ENCODE peak calls at places on chromosomes 12 and 14, in nine cellular contexts. One of them, this sample, is unnamed.

GRCh38 chr14:82872494-82872893 is 1338.8 kb upstream of the SEL1L start:
- ATAC-seq in activated CD8-positive, alpha-beta T cell treated with anti-CD3 and anti-CD28 coated beads, Interleukin-2, amount 10 ng/mL, durations not matched to agents 7 days and 5 days: no peak
- ATAC-seq in right cardiac atrium: no peak
- ATAC-seq in left ventricle myocardium superior: no peak
- ATAC-seq in activated T-helper 17 cell treated with anti-CD3 and anti-CD28 coated beads, Interleukin-2, amount 50 U/mL, for 72 hours: no peak
- ATAC-seq in Panc1: no peak
- ATAC-seq in activated T-cell treated with anti-CD3 and anti-CD28 coated beads, Interleukin-2, amount 50 U/mL, for 4 hours: no peak
- ATAC-seq in heart left ventricle: no peak
- ATAC-seq in natural killer cell: no peak
- ATAC-seq in this sample: no peak

GRCh38 chr14:74500417-74501134 is 7.0 kb downstream of the ISCA2 start:
- ATAC-seq in activated CD8-positive, alpha-beta T cell treated with anti-CD3 and anti-CD28 coated beads, Interleukin-2, amount 10 ng/mL, durations not matched to agents 7 days and 5 days: no peak
- ATAC-seq in right cardiac atrium: peak
- ATAC-seq in left ventricle myocardium superior: no peak
- ATAC-seq in activated T-helper 17 cell treated with anti-CD3 and anti-CD28 coated beads, Interleukin-2, amount 50 U/mL, for 72 hours: no peak
- ATAC-seq in Panc1: peak
- ATAC-seq in activated T-cell treated with anti-CD3 and anti-CD28 coated beads, Interleukin-2, amount 50 U/mL, for 4 hours: no peak
- ATAC-seq in heart left ventricle: no peak
- ATAC-seq in natural killer cell: no peak
- ATAC-seq in this sample: no peak

GRCh38 chr12:8890313-8891084 is 23.8 kb upstream of the PHC1 start:
- ATAC-seq in activated CD8-positive, alpha-beta T cell treated with anti-CD3 and anti-CD28 coated beads, Interleukin-2, amount 10 ng/mL, durations not matched to agents 7 days and 5 days: peak
- ATAC-seq in right cardiac atrium: peak
- ATAC-seq in left ventricle myocardium superior: peak
- ATAC-seq in activated T-helper 17 cell treated with anti-CD3 and anti-CD28 coated beads, Interleukin-2, amount 50 U/mL, for 72 hours: peak
- ATAC-seq in Panc1: peak
- ATAC-seq in activated T-cell treated with anti-CD3 and anti-CD28 coated beads, Interleukin-2, amount 50 U/mL, for 4 hours: peak
- ATAC-seq in heart left ventricle: peak
- ATAC-seq in natural killer cell: peak
- ATAC-seq in this sample: peak

GRCh38 chr14:104731249-104731924 is 7.4 kb downstream of the ADSS1 start:
- ATAC-seq in activated CD8-positive, alpha-beta T cell treated with anti-CD3 and anti-CD28 coated beads, Interleukin-2, amount 10 ng/mL, durations not matched to agents 7 days and 5 days: no peak
- ATAC-seq in right cardiac atrium: no peak
- ATAC-seq in left ventricle myocardium superior: no peak
- ATAC-seq in activated T-helper 17 cell treated with anti-CD3 and anti-CD28 coated beads, Interleukin-2, amount 50 U/mL, for 72 hours: no peak
- ATAC-seq in Panc1: peak
- ATAC-seq in activated T-cell treated with anti-CD3 and anti-CD28 coated beads, Interleukin-2, amount 50 U/mL, for 4 hours: peak
- ATAC-seq in heart left ventricle: no peak
- ATAC-seq in natural killer cell: no peak
- ATAC-seq in this sample: no peak

GRCh38 chr14:52399104-52399503 is 85.0 kb downstream of the PTGER2 start:
- ATAC-seq in activated CD8-positive, alpha-beta T cell treated with anti-CD3 and anti-CD28 coated beads, Interleukin-2, amount 10 ng/mL, durations not matched to agents 7 days and 5 days: no peak
- ATAC-seq in right cardiac atrium: no peak
- ATAC-seq in left ventricle myocardium superior: no peak
- ATAC-seq in activated T-helper 17 cell treated with anti-CD3 and anti-CD28 coated beads, Interleukin-2, amount 50 U/mL, for 72 hours: no peak
- ATAC-seq in Panc1: no peak
- ATAC-seq in activated T-cell treated with anti-CD3 and anti-CD28 coated beads, Interleukin-2, amount 50 U/mL, for 4 hours: no peak
- ATAC-seq in heart left ventricle: no peak
- ATAC-seq in natural killer cell: no peak
- ATAC-seq in this sample: no peak

GRCh38 chr14:72714094-72714493 is 179.8 kb downstream of the DPF3 start:
- ATAC-seq in activated CD8-positive, alpha-beta T cell treated with anti-CD3 and anti-CD28 coated beads, Interleukin-2, amount 10 ng/mL, durations not matched to agents 7 days and 5 days: peak
- ATAC-seq in right cardiac atrium: no peak
- ATAC-seq in left ventricle myocardium superior: no peak
- ATAC-seq in activated T-helper 17 cell treated with anti-CD3 and anti-CD28 coated beads, Interleukin-2, amount 50 U/mL, for 72 hours: peak
- ATAC-seq in Panc1: no peak
- ATAC-seq in activated T-cell treated with anti-CD3 and anti-CD28 coated beads, Interleukin-2, amount 50 U/mL, for 4 hours: peak
- ATAC-seq in heart left ventricle: no peak
- ATAC-seq in natural killer cell: peak
- ATAC-seq in this sample: no peak

GRCh38 chr14:99574099-99574880 is 29.7 kb downstream of the CCDC85C start:
- ATAC-seq in activated CD8-positive, alpha-beta T cell treated with anti-CD3 and anti-CD28 coated beads, Interleukin-2, amount 10 ng/mL, durations not matched to agents 7 days and 5 days: no peak
- ATAC-seq in right cardiac atrium: peak
- ATAC-seq in left ventricle myocardium superior: peak
- ATAC-seq in activated T-helper 17 cell treated with anti-CD3 and anti-CD28 coated beads, Interleukin-2, amount 50 U/mL, for 72 hours: no peak
- ATAC-seq in Panc1: peak
- ATAC-seq in activated T-cell treated with anti-CD3 and anti-CD28 coated beads, Interleukin-2, amount 50 U/mL, for 4 hours: no peak
- ATAC-seq in heart left ventricle: peak
- ATAC-seq in natural killer cell: no peak
- ATAC-seq in this sample: peak

GRCh38 chr12:109760930-109761630 is 47.5 kb downstream of the FAM222A start:
- ATAC-seq in activated CD8-positive, alpha-beta T cell treated with anti-CD3 and anti-CD28 coated beads, Interleukin-2, amount 10 ng/mL, durations not matched to agents 7 days and 5 days: no peak
- ATAC-seq in right cardiac atrium: no peak
- ATAC-seq in left ventricle myocardium superior: no peak
- ATAC-seq in activated T-helper 17 cell treated with anti-CD3 and anti-CD28 coated beads, Interleukin-2, amount 50 U/mL, for 72 hours: no peak
- ATAC-seq in Panc1: no peak
- ATAC-seq in activated T-cell treated with anti-CD3 and anti-CD28 coated beads, Interleukin-2, amount 50 U/mL, for 4 hours: no peak
- ATAC-seq in heart left ventricle: no peak
- ATAC-seq in natural killer cell: no peak
- ATAC-seq in this sample: no peak

GRCh38 chr12:106233011-106233410 is 14.8 kb downstream of the CKAP4 start:
- ATAC-seq in activated CD8-positive, alpha-beta T cell treated with anti-CD3 and anti-CD28 coated beads, Interleukin-2, amount 10 ng/mL, durations not matched to agents 7 days and 5 days: no peak
- ATAC-seq in right cardiac atrium: no peak
- ATAC-seq in left ventricle myocardium superior: no peak
- ATAC-seq in activated T-helper 17 cell treated with anti-CD3 and anti-CD28 coated beads, Interleukin-2, amount 50 U/mL, for 72 hours: no peak
- ATAC-seq in Panc1: no peak
- ATAC-seq in activated T-cell treated with anti-CD3 and anti-CD28 coated beads, Interleukin-2, amount 50 U/mL, for 4 hours: no peak
- ATAC-seq in heart left ventricle: no peak
- ATAC-seq in natural killer cell: no peak
- ATAC-seq in this sample: no peak

GRCh38 chr12:77042834-77043233 is 22.5 kb downstream of the E2F7 start:
- ATAC-seq in activated CD8-positive, alpha-beta T cell treated with anti-CD3 and anti-CD28 coated beads, Interleukin-2, amount 10 ng/mL, durations not matched to agents 7 days and 5 days: no peak
- ATAC-seq in right cardiac atrium: no peak
- ATAC-seq in left ventricle myocardium superior: no peak
- ATAC-seq in activated T-helper 17 cell treated with anti-CD3 and anti-CD28 coated beads, Interleukin-2, amount 50 U/mL, for 72 hours: no peak
- ATAC-seq in Panc1: no peak
- ATAC-seq in activated T-cell treated with anti-CD3 and anti-CD28 coated beads, Interleukin-2, amount 50 U/mL, for 4 hours: no peak
- ATAC-seq in heart left ventricle: no peak
- ATAC-seq in natural killer cell: no peak
- ATAC-seq in this sample: no peak

GRCh38 chr14:52791204-52792096 is at the start of gene GNPNAT1:
- ATAC-seq in activated CD8-positive, alpha-beta T cell treated with anti-CD3 and anti-CD28 coated beads, Interleukin-2, amount 10 ng/mL, durations not matched to agents 7 days and 5 days: peak
- ATAC-seq in right cardiac atrium: peak
- ATAC-seq in left ventricle myocardium superior: peak
- ATAC-seq in activated T-helper 17 cell treated with anti-CD3 and anti-CD28 coated beads, Interleukin-2, amount 50 U/mL, for 72 hours: peak
- ATAC-seq in Panc1: peak
- ATAC-seq in activated T-cell treated with anti-CD3 and anti-CD28 coated beads, Interleukin-2, amount 50 U/mL, for 4 hours: peak
- ATAC-seq in heart left ventricle: peak
- ATAC-seq in natural killer cell: peak
- ATAC-seq in this sample: peak

GRCh38 chr12:14982986-14983385 is 10.1 kb downstream of the PDE6H start:
- ATAC-seq in activated CD8-positive, alpha-beta T cell treated with anti-CD3 and anti-CD28 coated beads, Interleukin-2, amount 10 ng/mL, durations not matched to agents 7 days and 5 days: peak
- ATAC-seq in right cardiac atrium: no peak
- ATAC-seq in left ventricle myocardium superior: no peak
- ATAC-seq in activated T-helper 17 cell treated with anti-CD3 and anti-CD28 coated beads, Interleukin-2, amount 50 U/mL, for 72 hours: no peak
- ATAC-seq in Panc1: no peak
- ATAC-seq in activated T-cell treated with anti-CD3 and anti-CD28 coated beads, Interleukin-2, amount 50 U/mL, for 4 hours: no peak
- ATAC-seq in heart left ventricle: no peak
- ATAC-seq in natural killer cell: no peak
- ATAC-seq in this sample: no peak

GRCh38 chr12:2382391-2383155 is 329.8 kb downstream of the CACNA1C start:
- ATAC-seq in activated CD8-positive, alpha-beta T cell treated with anti-CD3 and anti-CD28 coated beads, Interleukin-2, amount 10 ng/mL, durations not matched to agents 7 days and 5 days: no peak
- ATAC-seq in right cardiac atrium: no peak
- ATAC-seq in left ventricle myocardium superior: peak
- ATAC-seq in activated T-helper 17 cell treated with anti-CD3 and anti-CD28 coated beads, Interleukin-2, amount 50 U/mL, for 72 hours: no peak
- ATAC-seq in Panc1: no peak
- ATAC-seq in activated T-cell treated with anti-CD3 and anti-CD28 coated beads, Interleukin-2, amount 50 U/mL, for 4 hours: no peak
- ATAC-seq in heart left ventricle: peak
- ATAC-seq in natural killer cell: no peak
- ATAC-seq in this sample: no peak

GRCh38 chr12:15527201-15527782 is 205.0 kb downstream of the PTPRO start:
- ATAC-seq in activated CD8-positive, alpha-beta T cell treated with anti-CD3 and anti-CD28 coated beads, Interleukin-2, amount 10 ng/mL, durations not matched to agents 7 days and 5 days: no peak
- ATAC-seq in right cardiac atrium: no peak
- ATAC-seq in left ventricle myocardium superior: no peak
- ATAC-seq in activated T-helper 17 cell treated with anti-CD3 and anti-CD28 coated beads, Interleukin-2, amount 50 U/mL, for 72 hours: no peak
- ATAC-seq in Panc1: no peak
- ATAC-seq in activated T-cell treated with anti-CD3 and anti-CD28 coated beads, Interleukin-2, amount 50 U/mL, for 4 hours: no peak
- ATAC-seq in heart left ventricle: peak
- ATAC-seq in natural killer cell: no peak
- ATAC-seq in this sample: no peak

GRCh38 chr14:75236897-75237296 is 41.7 kb upstream of the FOS start:
- ATAC-seq in activated CD8-positive, alpha-beta T cell treated with anti-CD3 and anti-CD28 coated beads, Interleukin-2, amount 10 ng/mL, durations not matched to agents 7 days and 5 days: no peak
- ATAC-seq in right cardiac atrium: peak
- ATAC-seq in left ventricle myocardium superior: peak
- ATAC-seq in activated T-helper 17 cell treated with anti-CD3 and anti-CD28 coated beads, Interleukin-2, amount 50 U/mL, for 72 hours: no peak
- ATAC-seq in Panc1: no peak
- ATAC-seq in activated T-cell treated with anti-CD3 and anti-CD28 coated beads, Interleukin-2, amount 50 U/mL, for 4 hours: no peak
- ATAC-seq in heart left ventricle: no peak
- ATAC-seq in natural killer cell: no peak
- ATAC-seq in this sample: no peak

GRCh38 chr14:72070458-72070857 is 138.2 kb downstream of the RGS6 start:
- ATAC-seq in activated CD8-positive, alpha-beta T cell treated with anti-CD3 and anti-CD28 coated beads, Interleukin-2, amount 10 ng/mL, durations not matched to agents 7 days and 5 days: no peak
- ATAC-seq in right cardiac atrium: no peak
- ATAC-seq in left ventricle myocardium superior: no peak
- ATAC-seq in activated T-helper 17 cell treated with anti-CD3 and anti-CD28 coated beads, Interleukin-2, amount 50 U/mL, for 72 hours: no peak
- ATAC-seq in Panc1: no peak
- ATAC-seq in activated T-cell treated with anti-CD3 and anti-CD28 coated beads, Interleukin-2, amount 50 U/mL, for 4 hours: no peak
- ATAC-seq in heart left ventricle: no peak
- ATAC-seq in natural killer cell: no peak
- ATAC-seq in this sample: no peak

GRCh38 chr14:70397746-70398145 is 19.1 kb downstream of the SYNJ2BP start:
- ATAC-seq in activated CD8-positive, alpha-beta T cell treated with anti-CD3 and anti-CD28 coated beads, Interleukin-2, amount 10 ng/mL, durations not matched to agents 7 days and 5 days: no peak
- ATAC-seq in right cardiac atrium: no peak
- ATAC-seq in left ventricle myocardium superior: no peak
- ATAC-seq in activated T-helper 17 cell treated with anti-CD3 and anti-CD28 coated beads, Interleukin-2, amount 50 U/mL, for 72 hours: no peak
- ATAC-seq in Panc1: no peak
- ATAC-seq in activated T-cell treated with anti-CD3 and anti-CD28 coated beads, Interleukin-2, amount 50 U/mL, for 4 hours: no peak
- ATAC-seq in heart left ventricle: no peak
- ATAC-seq in natural killer cell: no peak
- ATAC-seq in this sample: no peak

GRCh38 chr12:3090238-3091029 is 13.3 kb downstream of the TSPAN9 start:
- ATAC-seq in activated CD8-positive, alpha-beta T cell treated with anti-CD3 and anti-CD28 coated beads, Interleukin-2, amount 10 ng/mL, durations not matched to agents 7 days and 5 days: no peak
- ATAC-seq in right cardiac atrium: no peak
- ATAC-seq in left ventricle myocardium superior: no peak
- ATAC-seq in activated T-helper 17 cell treated with anti-CD3 and anti-CD28 coated beads, Interleukin-2, amount 50 U/mL, for 72 hours: no peak
- ATAC-seq in Panc1: no peak
- ATAC-seq in activated T-cell treated with anti-CD3 and anti-CD28 coated beads, Interleukin-2, amount 50 U/mL, for 4 hours: no peak
- ATAC-seq in heart left ventricle: no peak
- ATAC-seq in natural killer cell: no peak
- ATAC-seq in this sample: no peak

GRCh38 chr14:67457782-67458181 is 30.7 kb downstream of the TMEM229B start:
- ATAC-seq in activated CD8-positive, alpha-beta T cell treated with anti-CD3 and anti-CD28 coated beads, Interleukin-2, amount 10 ng/mL, durations not matched to agents 7 days and 5 days: no peak
- ATAC-seq in right cardiac atrium: peak
- ATAC-seq in left ventricle myocardium superior: peak
- ATAC-seq in activated T-helper 17 cell treated with anti-CD3 and anti-CD28 coated beads, Interleukin-2, amount 50 U/mL, for 72 hours: no peak
- ATAC-seq in Panc1: peak
- ATAC-seq in activated T-cell treated with anti-CD3 and anti-CD28 coated beads, Interleukin-2, amount 50 U/mL, for 4 hours: no peak
- ATAC-seq in heart left ventricle: peak
- ATAC-seq in natural killer cell: no peak
- ATAC-seq in this sample: no peak

GRCh38 chr12:105220929-105221290 is 15.1 kb downstream of the APPL2 start:
- ATAC-seq in activated CD8-positive, alpha-beta T cell treated with anti-CD3 and anti-CD28 coated beads, Interleukin-2, amount 10 ng/mL, durations not matched to agents 7 days and 5 days: no peak
- ATAC-seq in right cardiac atrium: no peak
- ATAC-seq in left ventricle myocardium superior: no peak
- ATAC-seq in activated T-helper 17 cell treated with anti-CD3 and anti-CD28 coated beads, Interleukin-2, amount 50 U/mL, for 72 hours: no peak
- ATAC-seq in Panc1: no peak
- ATAC-seq in activated T-cell treated with anti-CD3 and anti-CD28 coated beads, Interleukin-2, amount 50 U/mL, for 4 hours: no peak
- ATAC-seq in heart left ventricle: no peak
- ATAC-seq in natural killer cell: no peak
- ATAC-seq in this sample: no peak

GRCh38 chr12:2739832-2740641 is 54.7 kb upstream of the FKBP4 start:
- ATAC-seq in activated CD8-positive, alpha-beta T cell treated with anti-CD3 and anti-CD28 coated beads, Interleukin-2, amount 10 ng/mL, durations not matched to agents 7 days and 5 days: no peak
- ATAC-seq in right cardiac atrium: no peak
- ATAC-seq in left ventricle myocardium superior: peak
- ATAC-seq in activated T-helper 17 cell treated with anti-CD3 and anti-CD28 coated beads, Interleukin-2, amount 50 U/mL, for 72 hours: no peak
- ATAC-seq in Panc1: no peak
- ATAC-seq in activated T-cell treated with anti-CD3 and anti-CD28 coated beads, Interleukin-2, amount 50 U/mL, for 4 hours: no peak
- ATAC-seq in heart left ventricle: no peak
- ATAC-seq in natural killer cell: no peak
- ATAC-seq in this sample: no peak

GRCh38 chr12:54211920-54212319 is 23.1 kb upstream of the SMUG1 start:
- ATAC-seq in activated CD8-positive, alpha-beta T cell treated with anti-CD3 and anti-CD28 coated beads, Interleukin-2, amount 10 ng/mL, durations not matched to agents 7 days and 5 days: no peak
- ATAC-seq in right cardiac atrium: no peak
- ATAC-seq in left ventricle myocardium superior: no peak
- ATAC-seq in activated T-helper 17 cell treated with anti-CD3 and anti-CD28 coated beads, Interleukin-2, amount 50 U/mL, for 72 hours: no peak
- ATAC-seq in Panc1: no peak
- ATAC-seq in activated T-cell treated with anti-CD3 and anti-CD28 coated beads, Interleukin-2, amount 50 U/mL, for 4 hours: no peak
- ATAC-seq in heart left ventricle: no peak
- ATAC-seq in natural killer cell: no peak
- ATAC-seq in this sample: no peak

GRCh38 chr12:75487310-75487709 is 6.8 kb downstream of the GLIPR1 start:
- ATAC-seq in activated CD8-positive, alpha-beta T cell treated with anti-CD3 and anti-CD28 coated beads, Interleukin-2, amount 10 ng/mL, durations not matched to agents 7 days and 5 days: no peak
- ATAC-seq in right cardiac atrium: no peak
- ATAC-seq in left ventricle myocardium superior: no peak
- ATAC-seq in activated T-helper 17 cell treated with anti-CD3 and anti-CD28 coated beads, Interleukin-2, amount 50 U/mL, for 72 hours: no peak
- ATAC-seq in Panc1: no peak
- ATAC-seq in activated T-cell treated with anti-CD3 and anti-CD28 coated beads, Interleukin-2, amount 50 U/mL, for 4 hours: no peak
- ATAC-seq in heart left ventricle: no peak
- ATAC-seq in natural killer cell: no peak
- ATAC-seq in this sample: no peak

GRCh38 chr14:77307099-77307496 is 13.6 kb downstream of the POMT2 start:
- ATAC-seq in activated CD8-positive, alpha-beta T cell treated with anti-CD3 and anti-CD28 coated beads, Interleukin-2, amount 10 ng/mL, durations not matched to agents 7 days and 5 days: no peak
- ATAC-seq in right cardiac atrium: peak
- ATAC-seq in left ventricle myocardium superior: peak
- ATAC-seq in activated T-helper 17 cell treated with anti-CD3 and anti-CD28 coated beads, Interleukin-2, amount 50 U/mL, for 72 hours: no peak
- ATAC-seq in Panc1: no peak
- ATAC-seq in activated T-cell treated with anti-CD3 and anti-CD28 coated beads, Interleukin-2, amount 50 U/mL, for 4 hours: no peak
- ATAC-seq in heart left ventricle: no peak
- ATAC-seq in natural killer cell: no peak
- ATAC-seq in this sample: no peak

GRCh38 chr14:21205678-21206581 is 50.1 kb upstream of the OR5AU1 start:
- ATAC-seq in activated CD8-positive, alpha-beta T cell treated with anti-CD3 and anti-CD28 coated beads, Interleukin-2, amount 10 ng/mL, durations not matched to agents 7 days and 5 days: no peak
- ATAC-seq in right cardiac atrium: no peak
- ATAC-seq in left ventricle myocardium superior: no peak
- ATAC-seq in activated T-helper 17 cell treated with anti-CD3 and anti-CD28 coated beads, Interleukin-2, amount 50 U/mL, for 72 hours: peak
- ATAC-seq in Panc1: no peak
- ATAC-seq in activated T-cell treated with anti-CD3 and anti-CD28 coated beads, Interleukin-2, amount 50 U/mL, for 4 hours: no peak
- ATAC-seq in heart left ventricle: peak
- ATAC-seq in natural killer cell: no peak
- ATAC-seq in this sample: no peak

GRCh38 chr12:108815875-108816594 is 41.3 kb downstream of the SSH1 start:
- ATAC-seq in activated CD8-positive, alpha-beta T cell treated with anti-CD3 and anti-CD28 coated beads, Interleukin-2, amount 10 ng/mL, durations not matched to agents 7 days and 5 days: no peak
- ATAC-seq in right cardiac atrium: peak
- ATAC-seq in left ventricle myocardium superior: no peak
- ATAC-seq in activated T-helper 17 cell treated with anti-CD3 and anti-CD28 coated beads, Interleukin-2, amount 50 U/mL, for 72 hours: peak
- ATAC-seq in Panc1: no peak
- ATAC-seq in activated T-cell treated with anti-CD3 and anti-CD28 coated beads, Interleukin-2, amount 50 U/mL, for 4 hours: no peak
- ATAC-seq in heart left ventricle: no peak
- ATAC-seq in natural killer cell: no peak
- ATAC-seq in this sample: peak

GRCh38 chr14:94163806-94164205 is 10.3 kb upstream of the PPP4R4 start:
- ATAC-seq in activated CD8-positive, alpha-beta T cell treated with anti-CD3 and anti-CD28 coated beads, Interleukin-2, amount 10 ng/mL, durations not matched to agents 7 days and 5 days: no peak
- ATAC-seq in right cardiac atrium: no peak
- ATAC-seq in left ventricle myocardium superior: no peak
- ATAC-seq in activated T-helper 17 cell treated with anti-CD3 and anti-CD28 coated beads, Interleukin-2, amount 50 U/mL, for 72 hours: peak
- ATAC-seq in Panc1: no peak
- ATAC-seq in activated T-cell treated with anti-CD3 and anti-CD28 coated beads, Interleukin-2, amount 50 U/mL, for 4 hours: peak
- ATAC-seq in heart left ventricle: no peak
- ATAC-seq in natural killer cell: no peak
- ATAC-seq in this sample: no peak

GRCh38 chr12:3083241-3083921 is 6.2 kb downstream of the TSPAN9 start:
- ATAC-seq in activated CD8-positive, alpha-beta T cell treated with anti-CD3 and anti-CD28 coated beads, Interleukin-2, amount 10 ng/mL, durations not matched to agents 7 days and 5 days: no peak
- ATAC-seq in right cardiac atrium: no peak
- ATAC-seq in left ventricle myocardium superior: peak
- ATAC-seq in activated T-helper 17 cell treated with anti-CD3 and anti-CD28 coated beads, Interleukin-2, amount 50 U/mL, for 72 hours: no peak
- ATAC-seq in Panc1: no peak
- ATAC-seq in activated T-cell treated with anti-CD3 and anti-CD28 coated beads, Interleukin-2, amount 50 U/mL, for 4 hours: no peak
- ATAC-seq in heart left ventricle: no peak
- ATAC-seq in natural killer cell: no peak
- ATAC-seq in this sample: no peak

GRCh38 chr12:124294686-124295315 is at the start of gene RFLNA:
- ATAC-seq in activated CD8-positive, alpha-beta T cell treated with anti-CD3 and anti-CD28 coated beads, Interleukin-2, amount 10 ng/mL, durations not matched to agents 7 days and 5 days: peak
- ATAC-seq in right cardiac atrium: peak
- ATAC-seq in left ventricle myocardium superior: peak
- ATAC-seq in activated T-helper 17 cell treated with anti-CD3 and anti-CD28 coated beads, Interleukin-2, amount 50 U/mL, for 72 hours: no peak
- ATAC-seq in Panc1: peak
- ATAC-seq in activated T-cell treated with anti-CD3 and anti-CD28 coated beads, Interleukin-2, amount 50 U/mL, for 4 hours: peak
- ATAC-seq in heart left ventricle: peak
- ATAC-seq in natural killer cell: no peak
- ATAC-seq in this sample: peak

GRCh38 chr12:46874642-46875041 is 48.8 kb upstream of the SLC38A4 start:
- ATAC-seq in activated CD8-positive, alpha-beta T cell treated with anti-CD3 and anti-CD28 coated beads, Interleukin-2, amount 10 ng/mL, durations not matched to agents 7 days and 5 days: no peak
- ATAC-seq in right cardiac atrium: peak
- ATAC-seq in left ventricle myocardium superior: peak
- ATAC-seq in activated T-helper 17 cell treated with anti-CD3 and anti-CD28 coated beads, Interleukin-2, amount 50 U/mL, for 72 hours: no peak
- ATAC-seq in Panc1: no peak
- ATAC-seq in activated T-cell treated with anti-CD3 and anti-CD28 coated beads, Interleukin-2, amount 50 U/mL, for 4 hours: no peak
- ATAC-seq in heart left ventricle: peak
- ATAC-seq in natural killer cell: no peak
- ATAC-seq in this sample: no peak

GRCh38 chr12:73964641-73965040 is 573.0 kb upstream of the ATXN7L3B start:
- ATAC-seq in activated CD8-positive, alpha-beta T cell treated with anti-CD3 and anti-CD28 coated beads, Interleukin-2, amount 10 ng/mL, durations not matched to agents 7 days and 5 days: no peak
- ATAC-seq in right cardiac atrium: no peak
- ATAC-seq in left ventricle myocardium superior: no peak
- ATAC-seq in activated T-helper 17 cell treated with anti-CD3 and anti-CD28 coated beads, Interleukin-2, amount 50 U/mL, for 72 hours: no peak
- ATAC-seq in Panc1: no peak
- ATAC-seq in activated T-cell treated with anti-CD3 and anti-CD28 coated beads, Interleukin-2, amount 50 U/mL, for 4 hours: no peak
- ATAC-seq in heart left ventricle: no peak
- ATAC-seq in natural killer cell: no peak
- ATAC-seq in this sample: no peak

This sample was measured in gastroesophageal sphincter.